ENCODE peak calls at places on chromosome 5, in six cellular contexts. Q, G, Y, I, R and N are unnamed samples.

GRCh38 chr5:124537136-124537919 is 209.1 kb downstream of the ZNF608 start:
- DNase-seq in Q (no peak), G (no peak), Y (no peak), I (no peak), R (no peak), N (no peak)

GRCh38 chr5:114857951-114858401 is 311.7 kb downstream of the TRIM36 start:
- DNase-seq in Q (peak; percentile 19), G (no peak), Y (no peak), I (no peak), R (no peak), N (no peak)

GRCh38 chr5:72018158-72018803 is 89.0 kb upstream of the MAP1B start:
- DNase-seq in Q (peak; percentile 50), G (no peak), Y (peak; percentile 76), I (peak; percentile 18), R (peak; percentile 27), N (peak; percentile 78)

GRCh38 chr5:109485030-109485429 is 75.3 kb upstream of the PJA2 start:
- DNase-seq in Q (peak; percentile 62), G (no peak), Y (peak; percentile 2), I (peak; percentile 31), R (peak; percentile 58), N (peak; percentile 31)

GRCh38 chr5:42756630-42757601 is at the start of gene CCDC152:
- DNase-seq in Q (peak; percentile 40), G (peak; percentile 65), Y (peak; percentile 56), I (peak; percentile 20), R (peak; percentile 19), N (peak; percentile 31)

GRCh38 chr5:148418511-148418910 is 34.8 kb downstream of the FBXO38 start:
- DNase-seq in Q (no peak), G (no peak), Y (no peak), I (no peak), R (no peak), N (peak; percentile 15)

GRCh38 chr5:159713773-159714172 is 202.5 kb upstream of the ADRA1B start:
- DNase-seq in Q (no peak), G (no peak), Y (no peak), I (no peak), R (no peak), N (no peak)

GRCh38 chr5:16666861-16667481 is 50.2 kb upstream of the RETREG1 start:
- DNase-seq in Q (peak; percentile 13), G (no peak), Y (no peak), I (no peak), R (peak; percentile 47), N (peak; percentile 35)

GRCh38 chr5:138874771-138875628 is at the start of gene LRRTM2:
- DNase-seq in Q (peak; percentile 92), G (no peak), Y (peak; percentile 45), I (no peak), R (no peak), N (peak; percentile 77)
- H3K4me3 ChIP-seq in Q (peak within 1 kb of the TSS; percentile 39), G (no peak within 1 kb of the TSS), Y (peak within 1 kb of the TSS; percentile 20), I (no peak within 1 kb of the TSS), R (no peak within 1 kb of the TSS), N (peak within 1 kb of the TSS; percentile 41)

GRCh38 chr5:83510199-83510730 is 38.7 kb downstream of the VCAN start:
- DNase-seq in Q (no peak), G (no peak), Y (no peak), I (no peak), R (no peak), N (no peak)
- TF ChIP-seq CTCF in Q (no peak), G (no peak), Y (no peak), I (no peak), R (no peak), N (no peak)

DNA sequence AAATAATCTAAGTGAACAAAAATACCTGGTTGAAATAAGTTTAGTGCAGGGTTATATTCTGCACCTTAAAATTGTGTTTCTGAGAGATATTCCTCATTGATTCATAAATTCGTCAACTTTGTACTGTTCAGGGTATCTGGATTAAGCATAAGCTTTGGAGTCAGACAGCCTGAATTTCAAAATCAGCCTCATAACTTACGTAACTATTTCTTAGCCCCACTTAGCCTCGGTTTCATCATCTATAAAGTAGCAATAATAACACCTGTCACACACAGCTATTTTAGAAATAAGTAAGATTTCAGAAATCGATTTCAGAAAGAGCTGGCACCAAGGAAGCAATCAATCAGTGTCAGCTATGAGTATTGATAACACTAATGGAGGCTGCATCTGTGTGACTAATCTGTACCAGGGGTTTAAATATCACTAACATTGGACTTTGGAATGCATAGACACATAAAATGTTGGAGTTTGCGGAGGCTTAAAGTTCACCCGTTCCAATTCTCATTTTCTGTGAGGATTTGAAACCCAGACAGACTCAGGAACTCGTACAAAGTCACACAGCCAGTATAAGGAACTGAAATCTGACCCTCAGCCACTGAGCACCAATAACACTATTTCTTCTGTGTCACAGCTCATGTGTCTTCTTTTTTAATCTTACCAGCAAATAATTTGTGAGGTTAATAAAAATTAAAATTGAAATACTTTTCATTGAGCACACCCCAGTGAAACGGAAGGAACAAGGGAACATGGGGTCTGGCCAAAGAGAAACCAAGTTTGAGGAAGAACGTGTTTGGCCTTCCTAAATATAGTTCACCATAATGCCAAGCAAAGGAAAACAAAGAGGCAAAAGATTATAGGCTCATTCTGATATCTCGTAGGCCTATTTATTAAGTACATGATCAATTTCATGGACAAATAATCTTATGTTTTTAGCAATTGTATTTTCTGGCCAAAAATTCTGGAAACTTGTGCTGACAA is 194.4 kb upstream of the PTGER4 start:
- DNase-seq in Q (no peak), G (peak; percentile 47), Y (no peak), I (no peak), R (no peak), N (no peak)
- H3K4me3 ChIP-seq in Q (no peak overlapping the region), G (peak overlapping the region; percentile 1), Y (no peak overlapping the region), I (no peak overlapping the region), R (no peak overlapping the region), N (no peak overlapping the region)

GRCh38 chr5:123094919-123095693 is 6.1 kb downstream of the PRDM6 start:
- DNase-seq in Q (no peak), G (no peak), Y (no peak), I (no peak), R (peak; percentile 53), N (no peak)
- TF ChIP-seq CTCF in Q (peak; percentile 1), G (no peak), Y (no peak), I (no peak), R (no peak), N (no peak)

DNA sequence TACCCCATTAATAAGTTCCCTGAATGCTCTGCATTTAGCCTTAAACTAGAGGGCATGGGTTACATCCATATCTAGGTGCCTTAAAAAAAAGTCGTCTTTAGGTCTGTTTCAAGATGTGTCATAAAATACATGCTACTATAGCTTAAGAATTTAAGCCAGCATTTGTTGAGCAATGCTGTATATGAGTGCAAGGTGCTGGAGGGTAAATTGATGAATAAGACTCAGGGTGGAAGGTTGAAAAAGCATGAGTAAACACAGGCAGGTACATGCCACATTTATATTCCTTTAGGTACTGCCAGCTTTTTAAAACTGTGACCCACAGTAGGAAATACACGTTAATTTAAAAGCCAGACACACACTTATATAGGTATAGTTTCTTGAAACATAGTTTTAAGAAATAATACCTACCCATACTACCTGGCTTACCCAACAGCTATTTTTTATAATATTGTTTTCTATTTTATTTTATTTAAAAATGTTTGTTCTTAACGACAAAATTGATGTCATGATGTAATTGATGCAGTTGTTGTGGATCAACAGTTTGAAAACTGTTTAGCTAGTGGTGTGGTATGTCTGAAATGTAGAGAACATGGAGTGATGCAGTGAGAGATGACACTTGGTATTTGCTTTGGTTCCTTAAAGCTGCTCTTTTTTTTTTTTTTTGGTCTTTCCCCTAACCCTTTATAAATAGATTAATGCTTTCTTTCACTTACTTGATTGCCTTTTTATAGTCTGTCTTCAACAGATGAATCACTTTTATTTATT is 3.9 kb downstream of the HMGCR start:
- DNase-seq in Q (no peak), G (no peak), Y (no peak), I (no peak), R (no peak), N (peak; percentile 53)
- H3K4me3 ChIP-seq in Q (no peak overlapping the region), G (no peak overlapping the region), Y (no peak overlapping the region), I (no peak overlapping the region), R (no peak overlapping the region), N (no peak overlapping the region)

DNA sequence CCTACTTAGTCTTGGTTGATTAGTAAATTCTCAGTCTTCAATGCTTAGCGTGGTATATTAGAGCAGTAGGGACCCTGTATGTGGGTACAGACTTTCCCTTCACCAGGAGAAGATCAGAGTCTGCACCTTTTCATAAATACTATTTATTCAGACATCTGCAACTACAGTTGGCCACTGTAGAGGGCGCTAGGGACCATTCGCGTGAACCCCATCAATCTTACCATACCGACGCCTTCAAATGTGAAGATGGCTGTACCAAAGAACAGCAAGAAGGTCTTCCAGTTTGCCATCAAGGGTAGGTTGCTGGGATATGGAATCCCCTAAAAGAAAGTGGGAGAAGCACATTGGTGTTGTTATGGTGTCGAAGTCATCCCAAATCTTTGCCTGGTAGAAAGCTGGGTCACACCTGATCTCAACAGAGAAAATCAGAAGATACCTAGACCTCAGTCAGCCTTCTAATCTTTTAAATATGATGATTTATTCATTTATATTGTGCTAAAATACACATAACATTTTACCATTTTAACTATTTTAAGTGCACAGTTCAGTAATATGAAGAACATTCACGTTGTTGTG is 19.1 kb downstream of the SLC36A3 start:
- DNase-seq in Q (no peak), G (no peak), Y (no peak), I (no peak), R (no peak), N (no peak)
- TF ChIP-seq CTCF in Q (no peak), G (peak; percentile 61), Y (peak; percentile 39), I (no peak), R (peak; percentile 15), N (peak; percentile 43)

GRCh38 chr5:77744116-77744515 is 32.0 kb downstream of the TBCA start:
- DNase-seq in Q (no peak), G (no peak), Y (no peak), I (no peak), R (no peak), N (no peak)

GRCh38 chr5:77751328-77752023 is 24.7 kb downstream of the TBCA start:
- DNase-seq in Q (no peak), G (no peak), Y (no peak), I (no peak), R (no peak), N (no peak)

GRCh38 chr5:77743181-77743580 is 33.0 kb downstream of the TBCA start:
- DNase-seq in Q (peak; percentile 38), G (no peak), Y (peak; percentile 29), I (no peak), R (no peak), N (peak; percentile 19)

DNA sequence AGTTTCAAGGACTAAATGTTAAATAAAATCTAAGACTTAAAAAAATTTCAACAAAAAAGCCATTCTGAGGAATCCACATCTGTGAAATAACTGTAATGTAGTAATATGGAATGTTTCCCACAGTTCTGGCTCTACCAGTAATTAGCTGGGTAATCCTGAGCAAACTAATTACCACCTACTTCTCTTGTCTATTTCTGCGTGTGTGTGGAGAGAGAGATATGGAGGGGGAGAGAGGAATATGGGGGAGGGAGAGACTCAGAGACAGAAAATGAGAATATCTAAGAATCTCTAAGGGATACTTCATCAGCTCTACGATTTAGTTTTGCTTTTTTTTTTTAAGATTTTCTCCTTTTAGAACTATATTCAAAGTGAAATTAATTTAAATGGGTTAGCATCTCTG is 28.0 kb downstream of the TBCA start:
- DNase-seq in Q (no peak), G (no peak), Y (no peak), I (no peak), R (no peak), N (no peak)
- H3K4me3 ChIP-seq in Q (no peak overlapping the region), G (no peak overlapping the region), Y (no peak overlapping the region), I (no peak overlapping the region), R (no peak overlapping the region), N (no peak overlapping the region)

GRCh38 chr5:35777358-35778087 is 79.2 kb upstream of the IL7R start:
- DNase-seq in Q (peak; percentile 85), G (peak; percentile 39), Y (peak; percentile 73), I (peak; percentile 73), R (peak; percentile 94), N (peak; percentile 94)
- TF ChIP-seq CTCF in Q (peak; percentile 65), G (peak; percentile 65), Y (peak; percentile 68), I (peak; percentile 23), R (peak; percentile 67), N (peak; percentile 63)